ENCODE peak calls at places on chromosomes 6 and 20, in six cellular contexts. V is H9, D is IMR-90, Y is neuronal stem cell, X is H1, H is mesendoderm. P is an unnamed sample.

GRCh38 chr6:137967689-137968467 is 100.8 kb downstream of the TNFAIP3 start:
- DNase-seq in Y (no peak), H (no peak), V (no peak), D (no peak), X (no peak), P (no peak)

GRCh38 chr6:110661426-110661825 is 153.8 kb downstream of the CDK19 start:
- DNase-seq in V (no peak), D (no peak), H (no peak), X (no peak), Y (no peak), P (no peak)

GRCh38 chr6:36735110-36735971 is 37.7 kb downstream of the RAB44 start:
- DNase-seq in D (peak), V (no peak), X (no peak), Y (no peak), H (peak), P (peak)

GRCh38 chr6:44339763-44340625 is 2.5 kb upstream of the SPATS1 start:
- DNase-seq in Y (no peak), V (no peak), X (no peak), H (no peak), D (peak), P (peak)

GRCh38 chr6:53359088-53359842 is 10.5 kb upstream of the ELOVL5 start:
- DNase-seq in Y (peak), H (peak), D (peak), X (peak), V (peak), P (peak)

GRCh38 chr6:41599836-41600445 is 38.3 kb upstream of the MDFI start:
- DNase-seq in Y (no peak), X (no peak), D (no peak), H (no peak), V (no peak), P (no peak)

GRCh38 chr6:168683621-168684020 is 242.6 kb downstream of the SMOC2 start:
- DNase-seq in X (no peak), H (no peak), D (no peak), Y (peak), V (no peak), P (no peak)

GRCh38 chr6:43983632-43984031 is 143.6 kb downstream of the MRPL14 start:
- DNase-seq in V (no peak), H (no peak), Y (no peak), X (no peak), D (no peak), P (no peak)

GRCh38 chr6:68718379-68719073 is 83.4 kb downstream of the ADGRB3 start:
- DNase-seq in Y (no peak), V (no peak), D (no peak), X (no peak), H (no peak), P (peak)

GRCh38 chr6:132887204-132887603 is 72.8 kb downstream of the RPS12 start:
- DNase-seq in V (no peak), X (no peak), D (no peak), Y (no peak), H (no peak), P (no peak)

GRCh38 chr20:258963-259362 is 1.4 kb downstream of the DEFB132 start:
- DNase-seq in H (peak), V (no peak), D (peak), X (no peak), Y (no peak), P (peak)

GRCh38 chr6:76441850-76442249 is 369.4 kb upstream of the IMPG1 start:
- DNase-seq in Y (no peak), H (peak), V (peak), X (no peak), D (no peak), P (peak)

GRCh38 chr6:169221264-169221663 is 32.4 kb downstream of the THBS2 start:
- DNase-seq in Y (no peak), H (peak), D (no peak), X (no peak), V (no peak), P (no peak)

GRCh38 chr6:131733376-131734016 is 22.7 kb upstream of the CTAGE9 start:
- DNase-seq in H (no peak), X (no peak), Y (no peak), V (no peak), D (peak), P (no peak)

GRCh38 chr6:12718025-12718424 is 1.5 kb downstream of the PHACTR1 start:
- DNase-seq in V (no peak), H (no peak), Y (no peak), X (no peak), D (peak), P (no peak)

GRCh38 chr6:163310096-163310972 is 104.2 kb upstream of the QKI start:
- DNase-seq in X (no peak), V (no peak), D (no peak), Y (no peak), H (no peak), P (no peak)

GRCh38 chr6:1527098-1527497 is 82.6 kb upstream of the FOXC1 start:
- DNase-seq in Y (no peak), X (peak), D (peak), V (peak), H (peak), P (no peak)

GRCh38 chr20:41453006-41453950 is 86.7 kb upstream of the EMILIN3 start:
- DNase-seq in X (no peak), V (no peak), Y (no peak), D (no peak), H (no peak), P (no peak)

GRCh38 chr6:166780284-166780683 is 153.2 kb upstream of the RPS6KA2 start:
- DNase-seq in V (no peak), D (no peak), Y (no peak), H (no peak), X (no peak), P (no peak)

GRCh38 chr6:112193111-112193510 is 61.3 kb downstream of the LAMA4 start:
- DNase-seq in V (no peak), D (no peak), Y (no peak), H (no peak), X (no peak), P (no peak)

GRCh38 chr6:100135977-100136376 is 142.0 kb upstream of the MCHR2 start:
- DNase-seq in D (no peak), H (no peak), Y (no peak), X (no peak), V (no peak), P (no peak)

GRCh38 chr6:75115501-75115900 is 90.4 kb downstream of the COL12A1 start:
- DNase-seq in Y (peak), X (no peak), H (peak), V (no peak), D (peak), P (no peak)

GRCh38 chr6:63927538-63927937 is 291.9 kb downstream of the PHF3 start:
- DNase-seq in X (no peak), D (no peak), V (no peak), H (no peak), Y (no peak), P (no peak)

GRCh38 chr6:102407886-102408741 is 1014.6 kb downstream of the GRIK2 start:
- DNase-seq in D (no peak), X (no peak), Y (no peak), V (no peak), H (no peak), P (no peak)

GRCh38 chr6:34241351-34242215 is 4.9 kb downstream of the HMGA1 start:
- DNase-seq in Y (no peak), H (no peak), V (no peak), D (no peak), X (no peak), P (no peak)

GRCh38 chr20:2745060-2745910 is 52.7 kb downstream of the EBF4 start:
- DNase-seq in X (no peak), H (peak), V (no peak), Y (no peak), D (no peak), P (no peak)

GRCh38 chr6:98574991-98575390 is 259.4 kb upstream of the POU3F2 start:
- DNase-seq in X (no peak), V (no peak), D (no peak), H (no peak), Y (no peak), P (no peak)

GRCh38 chr6:166989427-166990034 is 9.7 kb upstream of the CEP43 start:
- DNase-seq in D (peak), H (peak), Y (no peak), V (no peak), X (no peak), P (peak)

GRCh38 chr6:8230357-8230756 is 128.0 kb upstream of the EEF1E1 start:
- DNase-seq in V (no peak), X (no peak), Y (no peak), D (no peak), H (no peak), P (no peak)

GRCh38 chr20:15220009-15220656 is 882.7 kb upstream of the FLRT3 start:
- DNase-seq in V (no peak), X (no peak), D (no peak), Y (no peak), H (no peak), P (peak)

GRCh38 chr20:63574156-63574828 is at the start of gene HELZ2:
- DNase-seq in H (peak), X (no peak), V (peak), D (peak), Y (peak), P (peak)

GRCh38 chr6:104954091-104954797 is 2.7 kb upstream of the LIN28B start:
- DNase-seq in V (no peak), D (no peak), H (peak), X (no peak), Y (no peak), P (no peak)

DNA sequence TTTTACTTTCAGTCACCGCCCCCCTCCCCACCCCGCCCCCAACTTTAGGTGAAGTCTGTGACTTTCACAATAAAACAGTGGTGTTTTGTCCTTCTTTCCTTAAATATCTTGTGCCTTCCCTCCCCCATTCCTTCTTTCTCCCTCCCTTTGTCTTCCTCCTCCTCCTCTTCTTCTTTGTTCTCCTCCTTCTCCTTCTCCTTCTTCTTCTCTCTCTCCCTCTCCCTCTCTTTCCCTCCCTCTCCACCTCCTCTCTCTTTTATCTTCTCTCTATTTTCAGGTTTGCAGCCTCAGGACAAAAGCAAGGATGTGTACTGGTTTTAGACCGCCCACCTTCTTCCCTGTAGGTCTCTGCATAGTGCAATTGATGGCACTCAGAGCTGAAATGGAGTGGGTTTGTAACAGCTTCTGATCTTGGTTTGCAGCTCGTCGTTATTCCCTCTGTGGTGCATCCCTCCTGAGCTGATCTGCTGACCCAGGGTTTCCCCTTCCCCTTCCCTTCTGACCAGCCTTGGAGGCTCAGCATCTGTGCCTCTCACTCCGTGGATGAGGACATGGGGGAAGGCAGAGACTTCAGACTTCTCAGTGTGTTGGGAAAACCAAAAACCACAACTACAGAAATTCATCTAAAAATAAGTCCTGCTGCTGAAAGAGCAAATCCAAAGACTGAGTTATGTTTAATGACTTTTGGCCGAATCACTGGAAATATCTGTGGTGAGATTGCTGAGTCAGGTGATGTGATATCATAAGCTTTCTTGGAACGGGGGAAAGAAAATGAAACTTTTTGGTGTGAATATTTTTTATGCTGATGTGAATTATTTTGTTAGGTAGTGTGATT is 6.9 kb downstream of the VGLL2 start:
- DNase-seq in H (no peak), Y (no peak), D (no peak), V (peak), X (no peak), P (no peak)
- H3K23ac ChIP-seq in H (no peak), Y (no peak), D (no peak), V (no peak), X (no peak), P (no peak)

GRCh38 chr6:62265906-62266305 is 20.1 kb downstream of the KHDRBS2 start:
- DNase-seq in V (no peak), D (no peak), H (no peak), X (no peak), Y (no peak), P (no peak)
- H3K23ac ChIP-seq in V (no peak), D (no peak), H (no peak), X (no peak), Y (no peak), P (no peak)

DNA sequence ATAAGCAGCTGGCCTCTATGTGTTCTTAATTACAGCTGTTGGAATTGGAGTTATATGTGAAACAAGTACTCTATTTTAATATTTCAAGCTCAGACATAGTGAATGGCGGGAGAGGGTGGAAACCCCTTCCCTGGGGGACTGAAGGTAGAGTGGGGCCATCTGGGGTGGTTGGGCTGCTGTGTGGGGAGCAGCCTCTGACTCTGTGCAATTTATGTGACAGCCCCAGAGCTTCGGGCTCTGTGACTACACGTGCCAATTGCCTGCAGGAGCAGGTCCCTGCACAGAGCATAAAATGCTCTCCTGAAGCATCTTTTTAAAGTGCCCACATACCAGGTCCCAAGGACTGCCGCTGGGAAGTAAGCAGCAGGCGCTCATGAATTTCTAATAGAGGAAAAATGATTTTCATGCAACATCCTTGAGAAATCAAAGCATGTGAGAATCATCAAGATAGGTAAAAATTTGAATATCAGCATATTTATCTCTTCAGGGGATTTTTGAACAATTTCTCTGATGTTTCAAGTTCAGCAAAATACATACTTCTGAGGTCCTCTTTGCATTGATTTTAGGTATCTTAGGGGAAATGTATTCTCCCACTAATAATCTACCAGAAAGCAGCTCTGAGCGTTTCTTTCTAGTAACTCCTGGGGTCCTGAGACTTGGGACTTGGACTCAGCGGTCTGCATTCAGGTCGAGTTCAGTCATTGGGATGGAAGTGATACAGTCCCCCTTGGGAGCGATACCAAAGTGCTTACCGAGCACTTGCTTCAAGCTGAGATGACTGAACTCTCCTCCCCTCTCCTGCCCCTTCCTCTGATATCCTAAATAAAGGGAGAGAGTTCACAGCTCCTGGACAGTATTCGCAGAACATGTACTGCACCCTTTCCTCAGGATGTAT is 40.0 kb downstream of the ALDH8A1 start:
- DNase-seq in V (no peak), H (no peak), D (no peak), Y (no peak), X (no peak), P (no peak)
- H3K23ac ChIP-seq in V (no peak), H (no peak), D (peak), Y (no peak), X (no peak), P (no peak)

GRCh38 chr20:23664954-23665353 is 23.9 kb downstream of the CST4 start:
- DNase-seq in V (no peak), D (no peak), X (no peak), Y (no peak), H (no peak), P (no peak)

GRCh38 chr20:23661002-23661429 is 23.3 kb upstream of the CST3 start:
- DNase-seq in H (no peak), V (no peak), Y (no peak), D (no peak), X (no peak), P (no peak)

GRCh38 chr20:23659989-23660837 is 22.5 kb upstream of the CST3 start:
- DNase-seq in Y (no peak), X (no peak), V (no peak), D (peak), H (no peak), P (no peak)

GRCh38 chr20:23663180-23663579 is 25.4 kb upstream of the CST3 start:
- DNase-seq in V (no peak), Y (no peak), D (no peak), H (no peak), X (no peak), P (no peak)

GRCh38 chr20:23662276-23662870 is 24.6 kb upstream of the CST3 start:
- DNase-seq in X (no peak), D (no peak), V (no peak), H (no peak), Y (no peak), P (no peak)
- H3K23ac ChIP-seq in X (no peak), D (no peak), V (no peak), H (no peak), Y (no peak), P (no peak)

DNA sequence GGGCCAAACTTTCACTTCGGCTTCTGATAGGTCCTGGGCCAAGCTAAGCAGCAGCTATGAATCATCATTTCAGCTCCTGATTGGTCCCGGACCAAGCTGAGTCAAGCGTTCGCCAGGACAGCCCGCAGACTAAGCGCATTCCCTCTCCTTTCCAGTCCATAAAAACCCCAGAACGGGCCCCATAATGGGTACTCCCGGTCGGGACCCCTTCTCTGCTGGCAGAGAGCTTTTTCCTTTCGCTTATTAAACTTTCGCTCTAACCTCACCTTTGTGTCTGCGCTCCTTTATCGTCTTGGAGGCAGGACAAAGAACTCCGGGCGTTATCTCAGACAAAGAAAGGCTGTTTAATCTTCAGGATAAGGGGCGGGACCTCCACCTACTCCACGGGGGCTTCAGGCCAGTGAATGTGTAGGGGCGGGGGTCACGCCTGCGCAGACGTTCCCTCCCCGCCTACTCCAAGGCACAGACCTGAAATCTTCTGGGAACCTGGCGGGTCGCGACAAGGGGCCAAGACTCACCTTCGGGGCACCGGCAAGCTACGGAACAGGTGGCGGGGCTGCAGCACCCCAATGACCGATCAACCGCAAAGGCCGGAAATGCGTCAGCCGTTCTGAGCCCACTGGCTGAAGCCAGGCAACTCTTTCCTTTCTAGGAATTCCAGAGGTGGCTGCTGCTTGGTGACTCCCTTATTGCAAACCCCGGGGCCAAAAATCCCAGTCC is at the start of gene ZSCAN31:
- DNase-seq in V (peak), X (peak), Y (peak), D (peak), H (peak), P (peak)
- H3K23ac ChIP-seq in V (no peak), X (no peak), Y (peak), D (peak), H (no peak), P (peak)

GRCh38 chr20:23479043-23479442 is 11.9 kb upstream of the CST8 start:
- DNase-seq in Y (no peak), H (no peak), D (no peak), X (no peak), V (no peak), P (no peak)

GRCh38 chr20:23482138-23482537 is 8.8 kb upstream of the CST8 start:
- DNase-seq in X (no peak), Y (no peak), D (no peak), V (no peak), H (no peak), P (no peak)

GRCh38 chr20:23475395-23475794 is 15.5 kb upstream of the CST8 start:
- DNase-seq in X (no peak), D (no peak), V (no peak), H (no peak), Y (no peak), P (no peak)

GRCh38 chr20:23477223-23477622 is 13.7 kb upstream of the CST8 start:
- DNase-seq in D (no peak), V (no peak), X (no peak), Y (no peak), H (no peak), P (no peak)

GRCh38 chr20:23476015-23476754 is 14.7 kb upstream of the CST8 start:
- DNase-seq in V (no peak), D (no peak), X (no peak), H (no peak), Y (no peak), P (no peak)
- H3K23ac ChIP-seq in V (no peak), D (no peak), X (no peak), H (no peak), Y (no peak), P (no peak)

GRCh38 chr6:5534643-5535042 is 273.3 kb downstream of the FARS2 start:
- DNase-seq in D (no peak), H (no peak), Y (no peak), V (no peak), X (no peak), P (no peak)

GRCh38 chr6:5529015-5529414 is 267.7 kb downstream of the FARS2 start:
- DNase-seq in Y (no peak), D (peak), X (no peak), V (no peak), H (no peak), P (no peak)

GRCh38 chr6:5529733-5530132 is 268.4 kb downstream of the FARS2 start:
- DNase-seq in D (no peak), Y (no peak), V (no peak), X (no peak), H (peak), P (no peak)

GRCh38 chr6:5532941-5533340 is 271.6 kb downstream of the FARS2 start:
- DNase-seq in V (no peak), H (no peak), D (no peak), Y (no peak), X (no peak), P (no peak)

DNA sequence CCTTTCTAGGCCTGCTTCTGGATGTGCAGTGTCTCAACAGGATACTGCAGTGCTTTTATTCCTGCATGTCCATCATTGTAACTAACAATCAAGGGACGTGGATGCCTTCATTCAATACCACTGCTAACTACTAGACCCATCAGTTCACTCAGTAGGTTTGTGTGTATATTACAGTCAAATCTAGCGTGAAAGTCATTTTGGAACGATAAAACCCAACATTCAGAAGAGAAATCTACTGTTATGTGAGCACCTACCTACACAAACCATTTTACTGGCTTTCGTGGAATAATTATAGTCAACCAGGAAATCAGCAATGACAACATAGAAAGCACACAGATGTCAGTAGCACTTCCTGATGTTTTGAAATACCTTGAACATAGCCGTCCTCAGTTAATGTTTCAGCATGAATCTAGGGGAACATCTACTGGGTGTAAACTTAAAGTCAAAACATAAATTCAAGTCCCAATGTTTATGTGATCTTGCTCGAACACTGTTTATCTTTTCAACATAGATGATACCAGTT is 270.6 kb downstream of the FARS2 start:
- DNase-seq in X (no peak), Y (no peak), V (no peak), D (no peak), H (no peak), P (no peak)
- H3K23ac ChIP-seq in X (no peak), Y (no peak), V (no peak), D (no peak), H (no peak), P (no peak)